ENCODE peak calls at places on chromosome 10, in eight cellular contexts. W is GM12865, I is uterus, B is bronchial epithelial cell, L is foreskin fibroblast, N is AG04450, D is stomach, C is adrenal gland. E is an unnamed sample.

GRCh38 chr10:87578799-87579401 is 74.2 kb downstream of the MINPP1 start:
- DNase-seq in C (no peak), B (peak), I (peak), W (no peak), N (no peak), L (no peak), D (no peak), E (no peak)

GRCh38 chr10:66591865-66592264 is 334.0 kb upstream of the LRRTM3 start:
- DNase-seq in B (peak), L (peak), I (no peak), C (no peak), N (no peak), W (no peak), D (no peak), E (no peak)

GRCh38 chr10:91607661-91608442 is 25.0 kb downstream of the PPP1R3C start:
- DNase-seq in I (no peak), B (no peak), C (no peak), N (no peak), D (no peak), W (no peak), L (no peak), E (no peak)

GRCh38 chr10:54800677-54801480 is at the start of gene PCDH15:
- DNase-seq in I (no peak), C (peak), B (peak), L (no peak), D (no peak), W (peak), N (no peak), E (no peak)

GRCh38 chr10:33265621-33266020 is 68.8 kb downstream of the NRP1 start:
- DNase-seq in I (no peak), N (no peak), L (no peak), W (peak), B (no peak), D (peak), C (no peak), E (peak)

GRCh38 chr10:132631348-132631735 is 93.8 kb downstream of the INPP5A start:
- DNase-seq in N (no peak), B (peak), L (no peak), W (no peak), I (peak), D (peak), C (peak), E (no peak)

GRCh38 chr10:20898851-20899250 is 1.7 kb upstream of the NEBL start:
- DNase-seq in D (no peak), C (no peak), L (no peak), I (no peak), B (no peak), N (no peak), W (no peak), E (no peak)

GRCh38 chr10:131844546-131845084 is 56.2 kb upstream of the PPP2R2D start:
- DNase-seq in W (no peak), L (no peak), N (no peak), I (no peak), C (no peak), D (no peak), B (no peak), E (no peak)

GRCh38 chr10:34933676-34934075 is 118.6 kb upstream of the PARD3 start:
- DNase-seq in L (no peak), N (no peak), W (no peak), I (peak), B (no peak), C (peak), D (no peak), E (no peak)

GRCh38 chr10:123303581-123303980 is 149.4 kb downstream of the BUB3 start:
- DNase-seq in C (no peak), I (no peak), W (no peak), B (no peak), N (no peak), L (no peak), D (no peak), E (no peak)

GRCh38 chr10:131043039-131043691 is 268.4 kb downstream of the TCERG1L start:
- DNase-seq in W (no peak), N (no peak), C (no peak), B (no peak), D (no peak), L (no peak), I (no peak), E (no peak)

GRCh38 chr10:62308101-62308500 is 39.5 kb upstream of the RTKN2 start:
- DNase-seq in D (no peak), W (no peak), N (no peak), C (no peak), L (no peak), I (no peak), B (no peak), E (no peak)

GRCh38 chr10:28089467-28089866 is 90.6 kb upstream of the ODAD2 start:
- DNase-seq in I (no peak), D (no peak), N (peak), C (no peak), L (peak), B (peak), W (no peak), E (peak)

GRCh38 chr10:20195076-20195475 is 378.8 kb downstream of the PLXDC2 start:
- DNase-seq in B (no peak), W (no peak), N (no peak), L (no peak), D (no peak), I (no peak), C (no peak), E (no peak)

GRCh38 chr10:1401056-1401965 is 336.0 kb downstream of the ADARB2 start:
- DNase-seq in C (no peak), B (no peak), D (peak), L (no peak), N (no peak), W (no peak), I (no peak), E (no peak)

GRCh38 chr10:133481086-133481643 is 27.4 kb downstream of the SCART1 start:
- DNase-seq in N (no peak), C (no peak), W (no peak), I (no peak), D (no peak), L (no peak), B (no peak), E (no peak)

GRCh38 chr10:28047061-28047460 is 48.2 kb upstream of the ODAD2 start:
- DNase-seq in B (no peak), I (no peak), N (no peak), L (no peak), D (no peak), C (no peak), W (no peak), E (no peak)

GRCh38 chr10:97640868-97641811 is 669 bp downstream of the PI4K2A start:
- DNase-seq in B (no peak), D (no peak), N (peak), L (peak), W (peak), I (peak), C (peak), E (peak)

GRCh38 chr10:7563770-7564169 is 103.0 kb downstream of the ITIH5 start:
- DNase-seq in I (no peak), D (no peak), C (no peak), L (no peak), B (no peak), W (no peak), N (no peak), E (no peak)
- TF ChIP-seq CTCF in I (no peak), D (no peak), C (no peak), L (no peak), B (no peak), W (no peak), N (no peak), E (no peak)

DNA sequence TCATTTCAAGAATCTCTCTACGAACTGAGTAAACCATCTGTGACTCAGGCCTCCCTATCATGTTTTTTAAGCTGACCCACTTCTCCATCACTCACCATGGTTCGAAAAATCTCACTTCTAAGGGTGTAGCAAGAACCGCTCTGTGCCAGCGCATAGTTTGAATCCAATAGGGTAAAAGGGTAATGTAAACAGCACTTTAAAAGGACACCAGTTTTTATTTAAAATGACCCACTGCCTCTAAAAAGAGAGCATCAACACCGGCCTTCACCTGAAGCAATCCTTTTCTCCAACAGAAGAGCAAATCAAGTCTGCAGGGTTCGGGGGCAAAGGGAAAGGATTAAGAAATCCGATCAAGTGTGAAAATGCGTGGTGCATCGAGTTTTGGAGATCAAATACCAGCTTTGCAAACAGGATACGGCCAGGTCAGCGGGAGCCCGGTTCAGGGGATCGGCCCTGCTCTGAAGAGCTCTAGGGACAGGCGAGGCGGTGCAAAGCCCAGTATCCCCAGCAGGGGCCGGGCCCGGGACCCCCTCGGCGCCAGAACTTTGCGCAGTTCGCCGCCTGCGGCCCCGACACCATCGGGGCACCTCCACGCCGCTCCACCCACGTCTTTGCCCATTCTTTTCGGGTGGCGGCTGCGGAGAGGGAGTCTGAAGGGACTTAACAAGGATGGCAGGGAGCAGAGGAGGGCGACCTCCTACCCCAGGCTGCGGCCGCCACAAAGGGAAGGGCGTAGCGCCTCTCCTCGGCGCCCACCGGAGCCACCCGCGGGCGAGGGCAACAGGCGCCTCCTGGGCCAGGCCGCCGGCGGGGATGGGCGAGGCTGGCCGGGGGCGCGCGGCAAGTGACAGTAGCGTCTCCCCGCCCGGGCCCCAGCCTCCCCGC is 840 bp downstream of the NMT2 start:
- DNase-seq in L (peak), C (peak), D (peak), I (peak), W (peak), N (no peak), B (peak), E (peak)
- TF ChIP-seq CTCF in L (peak), C (peak), D (peak), I (peak), W (peak), N (peak), B (peak), E (peak)

DNA sequence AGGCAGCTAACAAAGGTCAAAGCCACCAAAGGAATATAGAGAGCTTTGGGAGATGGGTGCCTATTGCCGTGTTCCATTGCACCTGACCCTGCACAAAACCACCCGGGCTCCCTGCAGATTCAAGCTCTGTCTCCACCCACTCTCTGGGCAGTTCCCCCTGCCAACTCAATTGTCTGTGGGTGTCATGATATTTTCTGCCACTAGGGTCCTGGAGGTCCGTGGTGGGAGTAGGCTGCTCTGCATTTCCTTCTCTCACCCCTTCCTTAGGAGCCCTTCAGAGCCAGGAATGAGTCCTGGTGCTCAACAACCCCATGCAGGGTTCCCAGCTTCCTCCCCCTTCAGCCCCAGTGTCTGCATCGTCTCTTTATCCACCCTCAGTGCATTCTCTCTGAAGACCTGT is 34.1 kb downstream of the PNLIPRP2 start:
- DNase-seq in D (no peak), L (no peak), C (no peak), W (peak), I (no peak), B (no peak), N (no peak), E (no peak)
- TF ChIP-seq CTCF in D (no peak), L (no peak), C (no peak), W (peak), I (no peak), B (peak), N (peak), E (peak)

DNA sequence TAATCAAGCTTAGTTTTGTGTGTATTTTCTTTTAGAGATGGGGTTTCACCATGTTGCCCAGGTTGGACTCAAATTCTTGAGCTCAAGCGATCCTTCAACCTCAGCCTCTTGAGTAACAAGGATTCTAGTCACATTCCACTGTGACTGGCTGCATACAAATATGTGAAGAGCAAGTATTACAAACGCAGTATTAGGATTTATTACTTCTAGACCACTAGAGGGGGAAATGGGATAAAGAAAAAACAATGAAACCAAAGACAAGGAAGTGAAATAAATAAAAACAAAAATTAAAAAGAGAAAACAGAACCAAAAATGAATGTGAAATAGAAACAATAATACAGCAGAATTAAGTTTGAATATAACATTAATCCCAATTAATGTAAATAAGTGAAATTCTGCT is 308.7 kb downstream of the ANKRD30A start:
- DNase-seq in I (no peak), L (no peak), N (no peak), W (peak), D (no peak), C (no peak), B (peak), E (no peak)
- TF ChIP-seq CTCF in I (no peak), L (no peak), N (no peak), W (no peak), D (no peak), C (peak), B (no peak), E (no peak)

GRCh38 chr10:90089724-90090123 is 388.3 kb downstream of the KIF20B start:
- DNase-seq in I (no peak), D (no peak), B (no peak), C (no peak), W (no peak), L (no peak), N (no peak), E (no peak)

GRCh38 chr10:90088008-90088322 is 386.6 kb downstream of the KIF20B start:
- DNase-seq in L (no peak), D (no peak), N (no peak), B (no peak), C (no peak), I (no peak), W (no peak), E (no peak)

DNA sequence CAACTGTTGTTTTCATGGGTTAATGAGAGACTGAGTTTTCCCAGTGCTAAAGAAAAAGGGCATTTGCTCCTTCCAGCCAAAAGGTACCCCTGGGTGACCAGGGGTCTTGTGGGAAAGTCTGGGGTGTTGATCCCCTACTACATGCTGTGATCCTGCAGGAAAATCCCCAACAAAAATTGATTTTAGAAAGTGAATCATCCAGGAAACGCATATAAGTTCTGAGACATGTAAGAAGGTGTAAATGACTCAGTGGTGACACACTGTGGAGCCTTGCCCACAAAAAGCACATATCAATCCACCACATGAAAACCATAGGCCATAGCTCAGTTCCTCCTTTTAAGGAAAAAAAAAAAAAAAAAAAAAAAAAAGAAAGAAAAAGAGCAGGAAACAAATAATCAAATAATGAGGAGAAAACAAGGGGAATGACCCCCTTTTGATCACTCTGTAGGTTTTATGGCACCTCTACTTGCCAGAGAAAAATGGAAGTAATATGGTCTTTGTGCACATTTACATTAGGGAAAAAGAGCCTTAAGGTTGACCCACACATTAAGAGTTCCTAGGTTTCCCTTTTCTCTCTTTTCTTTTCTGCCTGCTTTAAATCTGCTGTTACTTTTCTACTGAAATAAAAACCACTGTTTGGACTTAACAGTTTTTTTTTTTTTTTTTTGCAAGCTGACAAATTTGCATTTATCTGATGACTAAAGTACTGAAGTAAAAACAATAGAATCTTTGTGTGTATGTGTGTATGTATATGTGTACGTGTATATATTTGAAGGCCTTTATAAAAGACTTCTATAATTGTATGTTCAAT is 386.0 kb downstream of the KIF20B start:
- DNase-seq in I (no peak), D (no peak), W (peak), B (peak), C (no peak), L (peak), N (no peak), E (peak)
- TF ChIP-seq CTCF in I (no peak), D (no peak), W (no peak), B (no peak), C (no peak), L (no peak), N (no peak), E (no peak)

DNA sequence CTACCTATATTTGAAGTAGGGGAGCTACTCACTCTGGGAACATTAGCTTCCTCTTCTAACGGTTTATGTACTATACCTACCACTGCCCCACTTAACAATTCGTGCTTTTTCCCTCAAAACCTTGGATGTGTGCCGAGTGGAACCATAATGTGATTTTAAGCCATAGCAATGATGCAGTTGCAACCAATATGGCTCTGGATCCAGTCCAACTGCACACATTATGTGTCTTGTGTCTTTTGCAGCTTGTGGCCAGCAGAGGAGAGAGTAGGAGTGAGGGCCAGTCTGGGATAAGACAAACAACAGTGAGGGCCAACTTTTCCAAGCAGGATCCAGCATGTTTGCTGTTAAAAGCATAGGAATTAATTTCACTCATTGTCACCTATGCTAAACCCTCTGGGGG is 170.7 kb downstream of the GATA3 start:
- DNase-seq in N (no peak), L (no peak), D (no peak), C (no peak), B (no peak), I (no peak), W (no peak), E (no peak)
- TF ChIP-seq CTCF in N (no peak), L (no peak), D (no peak), C (no peak), B (no peak), I (no peak), W (no peak), E (no peak)

GRCh38 chr10:18216482-18216881 is 76.3 kb downstream of the CACNB2 start:
- DNase-seq in N (no peak), L (peak), D (no peak), I (no peak), B (peak), W (peak), C (no peak), E (no peak)
- TF ChIP-seq CTCF in N (peak), L (peak), D (no peak), I (peak), B (peak), W (peak), C (peak), E (no peak)

GRCh38 chr10:72875250-72876055 is 18.1 kb upstream of the OIT3 start:
- DNase-seq in L (peak), I (no peak), B (peak), D (no peak), C (no peak), W (peak), N (peak), E (no peak)
- TF ChIP-seq CTCF in L (peak), I (peak), B (peak), D (no peak), C (peak), W (peak), N (peak), E (peak)

GRCh38 chr10:31320179-31320597 is 1.2 kb downstream of the ZEB1 start:
- DNase-seq in D (peak), I (peak), W (peak), N (no peak), B (no peak), C (peak), L (no peak), E (peak)
- TF ChIP-seq CTCF in D (no peak), I (no peak), W (no peak), N (no peak), B (no peak), C (no peak), L (no peak), E (no peak)

E was measured in activated CD8-positive, alpha-beta T cell treated with anti-CD3 and anti-CD28 coated beads for 36 hours.